ENCODE peak calls at places on chromosomes 7 and 10, in six cellular contexts. O is activated gamma-delta T cell treated with Interleukin-2 at 50 U/mL for 16 hours, V is GM12891, U is MCF 10A, T is NCI-H748 treated with DMSO at 0.1 percent for 48 hours, C is kidney epithelial cell. W is an unnamed sample.

GRCh38 chr7:77791336-77791735 is 6.9 kb downstream of the TMEM60 start:
- DNase-seq in O (no peak), V (no peak), U (no peak), T (peak; percentile 95), C (no peak), W (no peak)

GRCh38 chr10:106500041-106500440 is 664.5 kb downstream of the SORCS1 start:
- DNase-seq in O (no peak), V (no peak), U (no peak), T (no peak), C (no peak), W (no peak)

GRCh38 chr7:23787272-23787671 is 77.3 kb downstream of the STK31 start:
- DNase-seq in O (no peak), V (no peak), U (no peak), T (no peak), C (no peak), W (no peak)

GRCh38 chr7:39838326-39838725 is 111.7 kb upstream of the CDK13 start:
- DNase-seq in O (no peak), V (no peak), U (peak; percentile 76), T (peak; percentile 92), C (peak; percentile 44), W (no peak)

GRCh38 chr7:143222782-143223181 is 945 bp downstream of the TAS2R40 start:
- DNase-seq in O (no peak), V (no peak), U (no peak), T (no peak), C (no peak), W (no peak)

GRCh38 chr7:112930787-112931186 is 140.6 kb upstream of the TMEM168 start:
- DNase-seq in O (no peak), V (no peak), U (peak; percentile 34), T (no peak), C (no peak), W (peak; percentile 50)

GRCh38 chr10:33139191-33139646 is 181.2 kb upstream of the ITGB1 start:
- DNase-seq in O (peak; percentile 70), V (no peak), U (no peak), T (no peak), C (no peak), W (no peak)

GRCh38 chr7:1569833-1570632 is at the start of gene PSMG3:
- DNase-seq in O (peak; percentile 86), V (peak; percentile 99), U (peak; percentile 90), T (peak; percentile 67), C (peak; percentile 29), W (no peak)

GRCh38 chr10:6667679-6668270 is 87.7 kb upstream of the PRKCQ start:
- DNase-seq in O (peak; percentile 9), V (no peak), U (peak; percentile 61), T (no peak), C (peak; percentile 14), W (no peak)

GRCh38 chr10:129093641-129094040 is 373.4 kb upstream of the MGMT start:
- DNase-seq in O (no peak), V (no peak), U (no peak), T (no peak), C (no peak), W (no peak)

GRCh38 chr10:27743736-27744477 is 1.7 kb downstream of the MKX start:
- DNase-seq in O (no peak), V (peak; percentile 1), U (no peak), T (no peak), C (no peak), W (no peak)

GRCh38 chr7:50146692-50147091 is 53.6 kb upstream of the ZPBP start:
- DNase-seq in O (no peak), V (no peak), U (no peak), T (peak; percentile 64), C (no peak), W (no peak)

GRCh38 chr10:91190876-91191580 is 29.4 kb upstream of the PCGF5 start:
- DNase-seq in O (no peak), V (no peak), U (no peak), T (no peak), C (no peak), W (no peak)

GRCh38 chr7:134787720-134788119 is 8.3 kb downstream of the CALD1 start:
- DNase-seq in O (no peak), V (no peak), U (no peak), T (no peak), C (no peak), W (no peak)

GRCh38 chr7:84154991-84155781 is 39.4 kb downstream of the SEMA3A start:
- DNase-seq in O (no peak), V (no peak), U (no peak), T (no peak), C (no peak), W (no peak)

GRCh38 chr7:55019691-55020480 is 1.1 kb downstream of the EGFR start:
- DNase-seq in O (no peak), V (peak; percentile 20), U (peak; percentile 47), T (no peak), C (no peak), W (no peak)